ENCODE peak calls at places on chromosome 16, in ten cellular contexts. One of them, this sample, is unnamed.

GRCh38 chr16:66028505-66029216 is 337.8 kb upstream of the CDH5 start:
- DNase-seq in H1: no peak
- DNase-seq in GM23248: peak
- DNase-seq in HEK293T: no peak
- DNase-seq in mucosa of descending colon: no peak
- DNase-seq in SK-N-SH: no peak
- DNase-seq in fibroblast of mammary gland: peak
- DNase-seq in AG08395: peak
- DNase-seq in fibroblast of the conjunctiva: peak
- DNase-seq in naive thymus-derived CD4-positive, alpha-beta T cell: no peak
- DNase-seq in this sample: no peak

GRCh38 chr16:84864266-84864955 is 44.6 kb downstream of the CRISPLD2 start:
- DNase-seq in H1: no peak
- DNase-seq in mucosa of descending colon: no peak
- DNase-seq in HEK293T: no peak
- DNase-seq in SK-N-SH: no peak
- DNase-seq in naive thymus-derived CD4-positive, alpha-beta T cell: no peak
- DNase-seq in fibroblast of the conjunctiva: no peak
- DNase-seq in GM23248: no peak
- DNase-seq in AG08395: no peak
- DNase-seq in fibroblast of mammary gland: no peak
- DNase-seq in this sample: no peak

GRCh38 chr16:85757341-85757822 is 6.5 kb upstream of the C16orf74 start:
- DNase-seq in GM23248: peak
- DNase-seq in SK-N-SH: no peak
- DNase-seq in HEK293T: no peak
- DNase-seq in fibroblast of mammary gland: peak
- DNase-seq in H1: no peak
- DNase-seq in mucosa of descending colon: no peak
- DNase-seq in naive thymus-derived CD4-positive, alpha-beta T cell: no peak
- DNase-seq in AG08395: peak
- DNase-seq in fibroblast of the conjunctiva: no peak
- DNase-seq in this sample: no peak

GRCh38 chr16:87806608-87807546 is 41.1 kb upstream of the KLHDC4 start:
- DNase-seq in GM23248: peak
- DNase-seq in fibroblast of the conjunctiva: peak
- DNase-seq in mucosa of descending colon: peak
- DNase-seq in naive thymus-derived CD4-positive, alpha-beta T cell: peak
- DNase-seq in fibroblast of mammary gland: peak
- DNase-seq in SK-N-SH: peak
- DNase-seq in H1: peak
- DNase-seq in AG08395: peak
- DNase-seq in HEK293T: no peak
- DNase-seq in this sample: peak

GRCh38 chr16:84138824-84139627 is 6.0 kb downstream of the HSDL1 start:
- DNase-seq in GM23248: peak
- DNase-seq in AG08395: peak
- DNase-seq in naive thymus-derived CD4-positive, alpha-beta T cell: no peak
- DNase-seq in H1: no peak
- DNase-seq in fibroblast of the conjunctiva: no peak
- DNase-seq in HEK293T: peak
- DNase-seq in SK-N-SH: no peak
- DNase-seq in fibroblast of mammary gland: peak
- DNase-seq in mucosa of descending colon: no peak
- DNase-seq in this sample: no peak

GRCh38 chr16:13909872-13910303 is 10.1 kb upstream of the ERCC4 start:
- DNase-seq in H1: no peak
- DNase-seq in HEK293T: no peak
- DNase-seq in GM23248: peak
- DNase-seq in mucosa of descending colon: no peak
- DNase-seq in SK-N-SH: no peak
- DNase-seq in fibroblast of mammary gland: peak
- DNase-seq in fibroblast of the conjunctiva: peak
- DNase-seq in AG08395: peak
- DNase-seq in naive thymus-derived CD4-positive, alpha-beta T cell: no peak
- DNase-seq in this sample: no peak

GRCh38 chr16:77590707-77591106 is 131.6 kb upstream of the NUDT7 start:
- DNase-seq in fibroblast of the conjunctiva: no peak
- DNase-seq in naive thymus-derived CD4-positive, alpha-beta T cell: no peak
- DNase-seq in fibroblast of mammary gland: no peak
- DNase-seq in mucosa of descending colon: no peak
- DNase-seq in AG08395: no peak
- DNase-seq in SK-N-SH: no peak
- DNase-seq in GM23248: no peak
- DNase-seq in H1: no peak
- DNase-seq in HEK293T: no peak
- DNase-seq in this sample: no peak

GRCh38 chr16:12716658-12717057 is 87.0 kb downstream of the CPPED1 start:
- DNase-seq in H1: no peak
- DNase-seq in fibroblast of mammary gland: no peak
- DNase-seq in fibroblast of the conjunctiva: no peak
- DNase-seq in HEK293T: no peak
- DNase-seq in GM23248: no peak
- DNase-seq in mucosa of descending colon: no peak
- DNase-seq in AG08395: no peak
- DNase-seq in naive thymus-derived CD4-positive, alpha-beta T cell: no peak
- DNase-seq in SK-N-SH: no peak
- DNase-seq in this sample: no peak

GRCh38 chr16:17155936-17156335 is 314.8 kb downstream of the XYLT1 start:
- DNase-seq in HEK293T: no peak
- DNase-seq in SK-N-SH: no peak
- DNase-seq in H1: no peak
- DNase-seq in fibroblast of the conjunctiva: no peak
- DNase-seq in AG08395: no peak
- DNase-seq in mucosa of descending colon: no peak
- DNase-seq in fibroblast of mammary gland: no peak
- DNase-seq in naive thymus-derived CD4-positive, alpha-beta T cell: no peak
- DNase-seq in GM23248: no peak
- DNase-seq in this sample: no peak